ENCODE peak calls at places on chromosome 22, in five cellular contexts. H is H7; X is activated naive CD4-positive, alpha-beta T cell treated with anti-CD3 and anti-CD28 coated beads, Interleukin-2, amount 10 ng/mL, durations not matched to agents 7 days and 5 days; B is GM13977; M is K562. P is an unnamed sample.

GRCh38 chr22:44098021-44098739 is 74.1 kb downstream of the PARVB start:
- DNase-seq in X (no peak), B (no peak), M (no peak), H (peak), P (no peak)

GRCh38 chr22:45262195-45262930 is 21.7 kb upstream of the KIAA0930 start:
- DNase-seq in X (no peak), H (no peak), B (no peak), M (no peak), P (no peak)

GRCh38 chr22:42686756-42687491 is 33.7 kb downstream of the A4GALT start:
- DNase-seq in H (no peak), M (no peak), X (no peak), B (no peak), P (no peak)

GRCh38 chr22:17159504-17159951 is 451 bp upstream of the HDHD5 start:
- DNase-seq in M (no peak), H (no peak), B (peak), X (peak), P (peak)

GRCh38 chr22:23268139-23268712 is 87.9 kb downstream of the BCR start:
- DNase-seq in B (no peak), H (no peak), X (no peak), M (peak), P (no peak)

GRCh38 chr22:36776722-36777121 is 803 bp upstream of the IFT27 start:
- DNase-seq in B (no peak), H (no peak), X (no peak), M (no peak), P (peak)

GRCh38 chr22:24408630-24409029 is 18.8 kb upstream of the ADORA2A start:
- DNase-seq in X (no peak), M (no peak), H (peak), B (no peak), P (no peak)

GRCh38 chr22:47623056-47623739 is 860.7 kb downstream of the TBC1D22A start:
- DNase-seq in M (no peak), B (no peak), X (no peak), H (no peak), P (no peak)

GRCh38 chr22:33883961-33884808 is 36.1 kb downstream of the LARGE1 start:
- DNase-seq in H (no peak), X (no peak), M (no peak), B (no peak), P (no peak)

GRCh38 chr22:50165438-50166123 is 5.0 kb upstream of the PANX2 start:
- DNase-seq in H (no peak), M (no peak), B (no peak), X (no peak), P (no peak)

GRCh38 chr22:38952382-38952993 is 4.9 kb upstream of the APOBEC3A start:
- DNase-seq in H (no peak), M (no peak), B (no peak), X (peak), P (no peak)